ENCODE peak calls at places on chromosomes 4 and X, in seven cellular contexts. N is stimulated activated CD8-positive, alpha-beta memory T cell treated with anti-CD3 and anti-CD28 coated beads, Interleukin-7, amount 100 ng/mL, for 48 hours; L is CD4-positive, alpha-beta memory T cell; W is tibial nerve; R is OCI-LY7; G is astrocyte of the spinal cord; O is CD8-positive, alpha-beta T cell. H is an unnamed sample.

GRCh38 chr4:149932188-149932587 is 116.5 kb upstream of the IQCM start:
- DNase-seq in L (no peak), W (no peak), G (no peak), O (no peak), R (no peak), N (no peak), H (no peak)

GRCh38 chr4:125739760-125740159 is 425.0 kb downstream of the FAT4 start:
- DNase-seq in G (peak), O (no peak), L (no peak), R (no peak), W (no peak), N (no peak), H (no peak)

GRCh38 chrX:41127476-41128192 is 42.4 kb downstream of the USP9X start:
- DNase-seq in N (no peak), L (no peak), G (no peak), R (peak), O (no peak), W (no peak), H (no peak)

GRCh38 chr4:478373-478772 is 20.6 kb downstream of the ZNF721 start:
- DNase-seq in G (peak), O (no peak), L (no peak), W (no peak), R (no peak), N (no peak), H (peak)

GRCh38 chr4:4860381-4860802 is 927 bp downstream of the MSX1 start:
- DNase-seq in R (no peak), O (no peak), N (no peak), L (no peak), W (no peak), G (peak), H (peak)

GRCh38 chrX:34880656-34881055 is 61.9 kb upstream of the FAM47B start:
- DNase-seq in L (no peak), R (no peak), N (no peak), W (no peak), G (peak), O (no peak), H (peak)

GRCh38 chr4:154677923-154678322 is 65.5 kb upstream of the FGG start:
- DNase-seq in W (no peak), R (no peak), G (no peak), O (no peak), L (no peak), N (no peak), H (no peak)

GRCh38 chrX:138858438-138858837 is 146.9 kb upstream of the FGF13 start:
- DNase-seq in G (peak), L (no peak), N (no peak), W (no peak), R (no peak), O (no peak), H (peak)

GRCh38 chr4:25749150-25749794 is 93.6 kb downstream of the SLC34A2 start:
- DNase-seq in G (no peak), R (no peak), N (no peak), O (no peak), L (no peak), W (no peak), H (no peak)

GRCh38 chr4:55736605-55737183 is 82.9 kb upstream of the EXOC1L start:
- DNase-seq in N (no peak), W (no peak), G (peak), O (no peak), R (peak), L (no peak), H (no peak)

GRCh38 chr4:4914059-4914820 is 54.8 kb downstream of the MSX1 start:
- DNase-seq in L (no peak), G (peak), O (no peak), W (peak), N (no peak), R (no peak), H (peak)

GRCh38 chr4:176077561-176077960 is 11.9 kb downstream of the WDR17 start:
- DNase-seq in W (no peak), N (no peak), O (no peak), G (no peak), L (no peak), R (no peak), H (no peak)

GRCh38 chr4:113157086-113157857 is 107.8 kb downstream of the ANK2 start:
- DNase-seq in R (no peak), N (no peak), G (no peak), O (no peak), L (no peak), W (no peak), H (no peak)

GRCh38 chrX:96480081-96480480 is 204.6 kb upstream of the DIAPH2 start:
- DNase-seq in G (peak), N (no peak), L (no peak), R (no peak), W (no peak), O (no peak), H (no peak)

GRCh38 chr4:185721190-185721948 is 90.6 kb downstream of the SORBS2 start:
- DNase-seq in W (peak), L (no peak), G (no peak), O (no peak), R (no peak), N (no peak), H (peak)

GRCh38 chr4:4182835-4183568 is 43.7 kb downstream of the OTOP1 start:
- DNase-seq in G (no peak), O (no peak), L (no peak), R (peak), N (no peak), W (no peak), H (no peak)

GRCh38 chr4:73692701-73693100 is 47.7 kb upstream of the CXCL8 start:
- DNase-seq in N (no peak), G (no peak), L (no peak), W (no peak), O (no peak), R (no peak), H (no peak)

GRCh38 chr4:146283758-146284651 is 69.7 kb downstream of the REELD1 start:
- DNase-seq in L (no peak), R (no peak), W (no peak), G (no peak), N (no peak), O (no peak), H (no peak)

GRCh38 chr4:121053601-121054143 is 18.7 kb downstream of the NDNF start:
- DNase-seq in O (no peak), R (no peak), G (peak), W (no peak), N (no peak), L (no peak), H (peak)

GRCh38 chr4:102438873-102439614 is 62.1 kb upstream of the NFKB1 start:
- DNase-seq in G (peak), N (no peak), W (peak), O (no peak), R (no peak), L (no peak), H (peak)

GRCh38 chr4:24163314-24163713 is 273.5 kb upstream of the PPARGC1A start:
- DNase-seq in L (no peak), W (no peak), R (no peak), N (no peak), G (no peak), O (no peak), H (no peak)

GRCh38 chrX:153884136-153885076 is 1.6 kb downstream of the L1CAM start:
- DNase-seq in L (no peak), O (no peak), G (no peak), R (no peak), N (no peak), W (no peak), H (no peak)

GRCh38 chrX:140503714-140504351 is 1.0 kb downstream of the SOX3 start:
- DNase-seq in G (peak), L (no peak), O (no peak), N (no peak), W (no peak), R (no peak), H (no peak)

GRCh38 chr4:15938182-15938581 is 358 bp downstream of the FGFBP1 start:
- DNase-seq in W (no peak), R (no peak), O (no peak), L (no peak), N (no peak), G (no peak), H (peak)

GRCh38 chr4:67087897-67088296 is 457.4 kb downstream of the CENPC start:
- DNase-seq in L (no peak), N (no peak), O (no peak), R (peak), G (peak), W (peak), H (no peak)

GRCh38 chr4:54386693-54387092 is 157.6 kb downstream of the PDGFRA start:
- DNase-seq in N (no peak), L (no peak), W (no peak), G (no peak), R (no peak), O (no peak), H (no peak)

GRCh38 chrX:102832661-102833060 is 104.4 kb upstream of the RAB40AL start:
- DNase-seq in N (no peak), L (no peak), R (no peak), O (no peak), G (peak), W (no peak), H (peak)

GRCh38 chr4:55491486-55491885 is 55.2 kb downstream of the CLOCK start:
- DNase-seq in O (no peak), L (no peak), N (no peak), G (no peak), R (no peak), W (no peak), H (no peak)

GRCh38 chr4:20809796-20810195 is 109.5 kb downstream of the PACRGL start:
- DNase-seq in L (no peak), O (no peak), N (no peak), W (no peak), G (no peak), R (no peak), H (no peak)

GRCh38 chr4:126081336-126081735 is 766.6 kb downstream of the FAT4 start:
- DNase-seq in G (no peak), L (no peak), R (no peak), N (no peak), O (no peak), W (no peak), H (no peak)

GRCh38 chrX:44675364-44676024 is 132.8 kb upstream of the FUNDC1 start:
- DNase-seq in W (peak), N (no peak), G (peak), O (no peak), L (no peak), R (no peak), H (peak)

GRCh38 chr4:169986369-169986768 is 39.8 kb downstream of the MFAP3L start:
- DNase-seq in O (no peak), N (no peak), W (no peak), R (no peak), L (no peak), G (no peak), H (no peak)

GRCh38 chrX:727738-728621 is 97.4 kb downstream of the SHOX start:
- DNase-seq in R (no peak), W (no peak), O (no peak), G (no peak), L (no peak), N (no peak), H (peak)

GRCh38 chr4:86218721-86219481 is 141.0 kb downstream of the MAPK10 start:
- DNase-seq in W (no peak), O (no peak), G (peak), R (no peak), N (no peak), L (no peak), H (peak)